ENCODE peak calls at places on chromosomes 11 and 22, in six cellular contexts. One of them, this sample, is unnamed.
A peak's percentile ranks its signal among the peaks of the same experiment; 100 is the strongest.

GRCh38 chr22:31272522-31273446 is 19.5 kb downstream of the PIK3IP1 start:
- DNase-seq in AG09319: peak; percentile 22
- DNase-seq in left cardiac atrium: peak; percentile 50
- DNase-seq in activated naive CD4-positive, alpha-beta T cell: no peak
- DNase-seq in NCI-H1092 treated with DMSO at 0.1 percent for 48 hours: peak; percentile 30
- DNase-seq in amniotic stem cell: peak; percentile 32
- DNase-seq in this sample: peak; percentile 4

GRCh38 chr22:44424867-44425351 is 73.1 kb downstream of the RTL6 start:
- DNase-seq in NCI-H1092 treated with DMSO at 0.1 percent for 48 hours: no peak
- DNase-seq in AG09319: no peak
- DNase-seq in amniotic stem cell: no peak
- DNase-seq in activated naive CD4-positive, alpha-beta T cell: no peak
- DNase-seq in left cardiac atrium: no peak
- DNase-seq in this sample: no peak

GRCh38 chr22:28023036-28023435 is 104.0 kb upstream of the PITPNB start:
- DNase-seq in amniotic stem cell: no peak
- DNase-seq in NCI-H1092 treated with DMSO at 0.1 percent for 48 hours: no peak
- DNase-seq in left cardiac atrium: no peak
- DNase-seq in activated naive CD4-positive, alpha-beta T cell: no peak
- DNase-seq in AG09319: no peak
- DNase-seq in this sample: no peak

GRCh38 chr11:134266841-134267251 is 9.3 kb upstream of the GLB1L3 start:
- DNase-seq in amniotic stem cell: peak; percentile 25
- DNase-seq in NCI-H1092 treated with DMSO at 0.1 percent for 48 hours: no peak
- DNase-seq in AG09319: peak; percentile 66
- DNase-seq in activated naive CD4-positive, alpha-beta T cell: no peak
- DNase-seq in left cardiac atrium: no peak
- DNase-seq in this sample: no peak

GRCh38 chr11:77381749-77382693 is 80.5 kb upstream of the GDPD4 start:
- DNase-seq in activated naive CD4-positive, alpha-beta T cell: no peak
- DNase-seq in left cardiac atrium: no peak
- DNase-seq in NCI-H1092 treated with DMSO at 0.1 percent for 48 hours: no peak
- DNase-seq in AG09319: peak; percentile 41
- DNase-seq in amniotic stem cell: no peak
- DNase-seq in this sample: no peak

GRCh38 chr11:43789700-43790443 is 90.8 kb upstream of the ALKBH3 start:
- DNase-seq in left cardiac atrium: no peak
- DNase-seq in NCI-H1092 treated with DMSO at 0.1 percent for 48 hours: no peak
- DNase-seq in amniotic stem cell: peak; percentile 55
- DNase-seq in activated naive CD4-positive, alpha-beta T cell: no peak
- DNase-seq in AG09319: no peak
- DNase-seq in this sample: no peak

GRCh38 chr11:95567685-95568084 is 221.9 kb downstream of the FAM76B start:
- DNase-seq in AG09319: no peak
- DNase-seq in activated naive CD4-positive, alpha-beta T cell: no peak
- DNase-seq in amniotic stem cell: peak; percentile 21
- DNase-seq in NCI-H1092 treated with DMSO at 0.1 percent for 48 hours: no peak
- DNase-seq in left cardiac atrium: no peak
- DNase-seq in this sample: no peak

GRCh38 chr11:114256176-114256897 is 39.9 kb upstream of the NNMT start:
- DNase-seq in left cardiac atrium: no peak
- DNase-seq in NCI-H1092 treated with DMSO at 0.1 percent for 48 hours: no peak
- DNase-seq in AG09319: no peak
- DNase-seq in activated naive CD4-positive, alpha-beta T cell: no peak
- DNase-seq in amniotic stem cell: no peak
- DNase-seq in this sample: no peak

GRCh38 chr11:59545179-59546020 is 34.1 kb downstream of the OR4D9 start:
- DNase-seq in left cardiac atrium: no peak
- DNase-seq in amniotic stem cell: no peak
- DNase-seq in NCI-H1092 treated with DMSO at 0.1 percent for 48 hours: no peak
- DNase-seq in activated naive CD4-positive, alpha-beta T cell: no peak
- DNase-seq in AG09319: no peak
- DNase-seq in this sample: no peak

GRCh38 chr22:46421272-46421671 is 85.8 kb downstream of the TRMU start:
- DNase-seq in activated naive CD4-positive, alpha-beta T cell: no peak
- DNase-seq in left cardiac atrium: no peak
- DNase-seq in NCI-H1092 treated with DMSO at 0.1 percent for 48 hours: no peak
- DNase-seq in AG09319: no peak
- DNase-seq in amniotic stem cell: no peak
- DNase-seq in this sample: no peak

GRCh38 chr11:99489561-99489960 is 468.8 kb downstream of the CNTN5 start:
- DNase-seq in left cardiac atrium: no peak
- DNase-seq in NCI-H1092 treated with DMSO at 0.1 percent for 48 hours: no peak
- DNase-seq in amniotic stem cell: no peak
- DNase-seq in AG09319: no peak
- DNase-seq in activated naive CD4-positive, alpha-beta T cell: no peak
- DNase-seq in this sample: no peak

GRCh38 chr22:39999144-39999757 is 4.5 kb downstream of the FAM83F start:
- DNase-seq in activated naive CD4-positive, alpha-beta T cell: no peak
- DNase-seq in NCI-H1092 treated with DMSO at 0.1 percent for 48 hours: peak; percentile 32
- DNase-seq in AG09319: no peak
- DNase-seq in amniotic stem cell: no peak
- DNase-seq in left cardiac atrium: no peak
- DNase-seq in this sample: no peak

GRCh38 chr11:71251761-71252433 is 480 bp downstream of the SHANK2 start:
- DNase-seq in left cardiac atrium: no peak
- DNase-seq in AG09319: no peak
- DNase-seq in activated naive CD4-positive, alpha-beta T cell: no peak
- DNase-seq in NCI-H1092 treated with DMSO at 0.1 percent for 48 hours: peak; percentile 64
- DNase-seq in amniotic stem cell: no peak
- DNase-seq in this sample: peak; percentile 54

GRCh38 chr11:66123902-66124301 is 53.8 kb downstream of the PACS1 start:
- DNase-seq in amniotic stem cell: no peak
- DNase-seq in NCI-H1092 treated with DMSO at 0.1 percent for 48 hours: peak; percentile 20
- DNase-seq in AG09319: no peak
- DNase-seq in activated naive CD4-positive, alpha-beta T cell: no peak
- DNase-seq in left cardiac atrium: no peak
- DNase-seq in this sample: no peak

GRCh38 chr22:37824674-37825641 is 1.8 kb downstream of the GALR3 start:
- DNase-seq in left cardiac atrium: no peak
- DNase-seq in NCI-H1092 treated with DMSO at 0.1 percent for 48 hours: no peak
- DNase-seq in AG09319: no peak
- DNase-seq in amniotic stem cell: no peak
- DNase-seq in activated naive CD4-positive, alpha-beta T cell: no peak
- DNase-seq in this sample: no peak

GRCh38 chr22:49018601-49019000 is 809.1 kb downstream of the BRD1 start:
- DNase-seq in AG09319: no peak
- DNase-seq in amniotic stem cell: no peak
- DNase-seq in NCI-H1092 treated with DMSO at 0.1 percent for 48 hours: no peak
- DNase-seq in activated naive CD4-positive, alpha-beta T cell: no peak
- DNase-seq in left cardiac atrium: no peak
- DNase-seq in this sample: no peak

GRCh38 chr11:8327761-8328192 is 64.1 kb upstream of the LMO1 start:
- DNase-seq in amniotic stem cell: no peak
- DNase-seq in left cardiac atrium: no peak
- DNase-seq in NCI-H1092 treated with DMSO at 0.1 percent for 48 hours: no peak
- DNase-seq in AG09319: no peak
- DNase-seq in activated naive CD4-positive, alpha-beta T cell: no peak
- DNase-seq in this sample: no peak

GRCh38 chr11:111801135-111801534 is 34.9 kb upstream of the PPP2R1B start:
- DNase-seq in NCI-H1092 treated with DMSO at 0.1 percent for 48 hours: no peak
- DNase-seq in left cardiac atrium: no peak
- DNase-seq in AG09319: no peak
- DNase-seq in activated naive CD4-positive, alpha-beta T cell: no peak
- DNase-seq in amniotic stem cell: no peak
- DNase-seq in this sample: no peak

GRCh38 chr11:1874406-1875092 is 17.1 kb downstream of the PRR33 start:
- DNase-seq in AG09319: no peak
- DNase-seq in activated naive CD4-positive, alpha-beta T cell: no peak
- DNase-seq in NCI-H1092 treated with DMSO at 0.1 percent for 48 hours: no peak
- DNase-seq in amniotic stem cell: no peak
- DNase-seq in left cardiac atrium: peak; percentile 29
- DNase-seq in this sample: no peak

GRCh38 chr11:64058494-64058893 is 22.8 kb downstream of the FLRT1 start:
- DNase-seq in AG09319: no peak
- DNase-seq in activated naive CD4-positive, alpha-beta T cell: no peak
- DNase-seq in NCI-H1092 treated with DMSO at 0.1 percent for 48 hours: peak; percentile 68
- DNase-seq in amniotic stem cell: no peak
- DNase-seq in left cardiac atrium: peak; percentile 77
- DNase-seq in this sample: no peak

GRCh38 chr11:29914203-29914930 is 102.5 kb downstream of the KCNA4 start:
- DNase-seq in activated naive CD4-positive, alpha-beta T cell: no peak
- DNase-seq in AG09319: no peak
- DNase-seq in NCI-H1092 treated with DMSO at 0.1 percent for 48 hours: no peak
- DNase-seq in amniotic stem cell: no peak
- DNase-seq in left cardiac atrium: no peak
- DNase-seq in this sample: no peak

GRCh38 chr11:2797741-2798361 is 87.7 kb downstream of the CDKN1C start:
- DNase-seq in amniotic stem cell: no peak
- DNase-seq in left cardiac atrium: peak; percentile 9
- DNase-seq in NCI-H1092 treated with DMSO at 0.1 percent for 48 hours: no peak
- DNase-seq in activated naive CD4-positive, alpha-beta T cell: no peak
- DNase-seq in AG09319: no peak
- DNase-seq in this sample: no peak

GRCh38 chr11:6843670-6844069 is 1.8 kb upstream of the OR10A5 start:
- DNase-seq in activated naive CD4-positive, alpha-beta T cell: no peak
- DNase-seq in left cardiac atrium: no peak
- DNase-seq in AG09319: no peak
- DNase-seq in NCI-H1092 treated with DMSO at 0.1 percent for 48 hours: no peak
- DNase-seq in amniotic stem cell: no peak
- DNase-seq in this sample: no peak

GRCh38 chr11:70871881-70872280 is 380.5 kb downstream of the SHANK2 start:
- DNase-seq in NCI-H1092 treated with DMSO at 0.1 percent for 48 hours: no peak
- DNase-seq in AG09319: no peak
- DNase-seq in left cardiac atrium: peak; percentile 39
- DNase-seq in amniotic stem cell: no peak
- DNase-seq in activated naive CD4-positive, alpha-beta T cell: no peak
- DNase-seq in this sample: no peak

GRCh38 chr22:50500452-50500851 is 7.0 kb downstream of the LMF2 start:
- DNase-seq in AG09319: no peak
- DNase-seq in amniotic stem cell: no peak
- DNase-seq in activated naive CD4-positive, alpha-beta T cell: no peak
- DNase-seq in NCI-H1092 treated with DMSO at 0.1 percent for 48 hours: no peak
- DNase-seq in left cardiac atrium: no peak
- DNase-seq in this sample: no peak

GRCh38 chr11:69940246-69940610 is 121.0 kb upstream of the FGF3 start:
- DNase-seq in left cardiac atrium: no peak
- DNase-seq in activated naive CD4-positive, alpha-beta T cell: no peak
- DNase-seq in AG09319: no peak
- DNase-seq in NCI-H1092 treated with DMSO at 0.1 percent for 48 hours: no peak
- DNase-seq in amniotic stem cell: no peak
- DNase-seq in this sample: no peak

GRCh38 chr22:17106161-17106784 is 14.9 kb downstream of the TMEM121B start:
- DNase-seq in activated naive CD4-positive, alpha-beta T cell: no peak
- DNase-seq in left cardiac atrium: no peak
- DNase-seq in NCI-H1092 treated with DMSO at 0.1 percent for 48 hours: no peak
- DNase-seq in AG09319: no peak
- DNase-seq in amniotic stem cell: no peak
- DNase-seq in this sample: no peak

GRCh38 chr11:1600626-1601025 is 2.5 kb upstream of the KRTAP5-2 start:
- DNase-seq in left cardiac atrium: no peak
- DNase-seq in AG09319: no peak
- DNase-seq in amniotic stem cell: no peak
- DNase-seq in activated naive CD4-positive, alpha-beta T cell: no peak
- DNase-seq in NCI-H1092 treated with DMSO at 0.1 percent for 48 hours: no peak
- DNase-seq in this sample: no peak

GRCh38 chr22:35609761-35610160 is 7.4 kb downstream of the MB start:
- DNase-seq in activated naive CD4-positive, alpha-beta T cell: no peak
- DNase-seq in amniotic stem cell: no peak
- DNase-seq in AG09319: no peak
- DNase-seq in NCI-H1092 treated with DMSO at 0.1 percent for 48 hours: no peak
- DNase-seq in left cardiac atrium: no peak
- DNase-seq in this sample: no peak

GRCh38 chr11:12201016-12201985 is 90.9 kb downstream of the MICAL2 start:
- DNase-seq in left cardiac atrium: peak; percentile 87
- DNase-seq in amniotic stem cell: peak; percentile 80
- DNase-seq in activated naive CD4-positive, alpha-beta T cell: no peak
- DNase-seq in NCI-H1092 treated with DMSO at 0.1 percent for 48 hours: no peak
- DNase-seq in AG09319: peak; percentile 39
- DNase-seq in this sample: no peak

GRCh38 chr11:67271548-67272284 is 5.4 kb downstream of the GRK2 start:
- DNase-seq in amniotic stem cell: no peak
- DNase-seq in NCI-H1092 treated with DMSO at 0.1 percent for 48 hours: no peak
- DNase-seq in AG09319: no peak
- DNase-seq in activated naive CD4-positive, alpha-beta T cell: no peak
- DNase-seq in left cardiac atrium: peak; percentile 35
- DNase-seq in this sample: no peak

GRCh38 chr11:124174001-124174400 is 9.1 kb upstream of the OR10D3 start:
- DNase-seq in left cardiac atrium: no peak
- DNase-seq in amniotic stem cell: peak; percentile 82
- DNase-seq in AG09319: peak; percentile 53
- DNase-seq in activated naive CD4-positive, alpha-beta T cell: no peak
- DNase-seq in NCI-H1092 treated with DMSO at 0.1 percent for 48 hours: peak; percentile 93
- DNase-seq in this sample: peak; percentile 96

GRCh38 chr22:31895317-31896133 is 48.8 kb upstream of the YWHAH start:
- DNase-seq in AG09319: no peak
- DNase-seq in activated naive CD4-positive, alpha-beta T cell: no peak
- DNase-seq in amniotic stem cell: no peak
- DNase-seq in left cardiac atrium: no peak
- DNase-seq in NCI-H1092 treated with DMSO at 0.1 percent for 48 hours: no peak
- DNase-seq in this sample: no peak

GRCh38 chr11:1369371-1370005 is 20.2 kb upstream of the BRSK2 start:
- DNase-seq in amniotic stem cell: no peak
- DNase-seq in activated naive CD4-positive, alpha-beta T cell: no peak
- DNase-seq in NCI-H1092 treated with DMSO at 0.1 percent for 48 hours: no peak
- DNase-seq in AG09319: no peak
- DNase-seq in left cardiac atrium: no peak
- DNase-seq in this sample: no peak

This sample was measured in NCI-H1105.